ENCODE peak calls at places on chromosomes 16 and 17, in nine cellular contexts. L, U, M, W, Q, V, F, Y and A are unnamed samples.

GRCh38 chr17:40121191-40121885 is 433 bp upstream of the MSL1 start:
- DNase-seq in Y (no peak), U (peak), Q (peak), M (peak), F (no peak), L (peak), V (no peak), W (peak), A (no peak)

GRCh38 chr17:50037321-50038107 is 18.4 kb upstream of the ITGA3 start:
- DNase-seq in U (peak), V (peak), Q (no peak), L (peak), W (no peak), M (peak), Y (peak), F (no peak), A (no peak)

GRCh38 chr17:81125573-81126081 is 39.7 kb upstream of the PVALEF start:
- DNase-seq in L (no peak), U (no peak), F (no peak), W (no peak), M (no peak), Q (no peak), V (no peak), Y (no peak), A (no peak)

GRCh38 chr17:16444258-16444886 is 29.0 kb downstream of the TRPV2 start:
- DNase-seq in F (no peak), L (no peak), V (no peak), Y (peak), M (peak), W (no peak), U (no peak), Q (peak), A (no peak)

GRCh38 chr17:57363580-57363979 is 107.3 kb downstream of the MSI2 start:
- DNase-seq in Q (no peak), M (no peak), F (no peak), W (no peak), U (no peak), V (no peak), L (no peak), Y (no peak), A (no peak)

GRCh38 chr16:15053904-15054303 is 2.0 kb downstream of the NTAN1 start:
- DNase-seq in V (no peak), F (no peak), Y (no peak), Q (no peak), L (no peak), M (no peak), W (no peak), U (no peak), A (no peak)

GRCh38 chr17:17022011-17022800 is 20.1 kb upstream of the MPRIP start:
- DNase-seq in W (no peak), Y (no peak), M (no peak), V (no peak), L (no peak), Q (no peak), U (no peak), F (no peak), A (no peak)

GRCh38 chr17:45228985-45229517 is 7.4 kb downstream of the FMNL1 start:
- DNase-seq in F (no peak), W (peak), Y (peak), U (peak), V (peak), M (peak), Q (peak), L (peak), A (no peak)

GRCh38 chr17:40316571-40317344 is 7.8 kb downstream of the RARA start:
- DNase-seq in Y (peak), Q (no peak), M (peak), U (peak), W (no peak), V (peak), F (no peak), L (peak), A (no peak)

GRCh38 chr16:50313596-50314483 is 47.5 kb downstream of the ADCY7 start:
- DNase-seq in W (no peak), V (no peak), L (no peak), Q (no peak), M (peak), U (no peak), F (no peak), Y (peak), A (no peak)

GRCh38 chr17:17568772-17569195 is 22.7 kb downstream of the PEMT start:
- DNase-seq in M (peak), L (no peak), F (no peak), V (peak), Y (peak), U (peak), Q (peak), W (peak), A (no peak)

GRCh38 chr17:50468120-50469004 is at the start of gene CHAD:
- DNase-seq in M (peak), W (no peak), Q (no peak), Y (no peak), L (no peak), F (no peak), V (no peak), U (no peak), A (no peak)

GRCh38 chr17:732788-733720 is 658 bp downstream of the TLCD3A start:
- DNase-seq in U (peak), Q (peak), W (peak), Y (peak), M (peak), V (peak), L (no peak), F (no peak), A (no peak)

GRCh38 chr16:16004314-16004749 is 54.9 kb downstream of the ABCC1 start:
- DNase-seq in W (no peak), M (peak), V (peak), Y (peak), F (peak), Q (no peak), U (peak), L (no peak), A (no peak)

GRCh38 chr17:16952401-16952800 is 19.5 kb downstream of the TNFRSF13B start:
- DNase-seq in L (no peak), U (no peak), V (no peak), M (no peak), W (no peak), Y (no peak), F (no peak), Q (no peak), A (no peak)

GRCh38 chr16:70608516-70608915 is 37.8 kb upstream of the IL34 start:
- DNase-seq in L (no peak), Y (no peak), W (no peak), M (no peak), Q (no peak), F (no peak), V (peak), U (no peak), A (no peak)

GRCh38 chr16:72094266-72094610 is 591 bp downstream of the DHX38 start:
- DNase-seq in Q (no peak), L (no peak), M (no peak), F (no peak), U (no peak), V (no peak), W (peak), Y (no peak), A (no peak)

GRCh38 chr16:2897110-2897509 is 14.1 kb downstream of the FLYWCH2 start:
- DNase-seq in Q (peak), L (no peak), W (no peak), F (no peak), Y (peak), V (no peak), M (no peak), U (no peak), A (no peak)

GRCh38 chr17:66717680-66718079 is 117.2 kb upstream of the CACNG5 start:
- DNase-seq in F (no peak), L (no peak), Q (peak), V (no peak), M (no peak), W (no peak), U (no peak), Y (no peak), A (peak)

GRCh38 chr17:3888343-3889171 is 4.3 kb downstream of the CAMKK1 start:
- DNase-seq in Y (peak), W (no peak), F (no peak), Q (no peak), V (peak), M (peak), U (peak), L (peak), A (no peak)

GRCh38 chr17:32566303-32566702 is 79.5 kb downstream of the CDK5R1 start:
- DNase-seq in L (no peak), W (no peak), U (no peak), M (no peak), V (no peak), F (no peak), Q (no peak), Y (no peak), A (no peak)

GRCh38 chr17:61543786-61544415 is 47.1 kb downstream of the NACA2 start:
- DNase-seq in U (no peak), V (no peak), F (no peak), W (no peak), L (no peak), Q (no peak), Y (no peak), M (no peak), A (no peak)

GRCh38 chr16:53766304-53767016 is 62.5 kb downstream of the FTO start:
- DNase-seq in V (no peak), W (no peak), Q (no peak), L (no peak), M (peak), U (no peak), Y (peak), F (no peak), A (no peak)

DNA sequence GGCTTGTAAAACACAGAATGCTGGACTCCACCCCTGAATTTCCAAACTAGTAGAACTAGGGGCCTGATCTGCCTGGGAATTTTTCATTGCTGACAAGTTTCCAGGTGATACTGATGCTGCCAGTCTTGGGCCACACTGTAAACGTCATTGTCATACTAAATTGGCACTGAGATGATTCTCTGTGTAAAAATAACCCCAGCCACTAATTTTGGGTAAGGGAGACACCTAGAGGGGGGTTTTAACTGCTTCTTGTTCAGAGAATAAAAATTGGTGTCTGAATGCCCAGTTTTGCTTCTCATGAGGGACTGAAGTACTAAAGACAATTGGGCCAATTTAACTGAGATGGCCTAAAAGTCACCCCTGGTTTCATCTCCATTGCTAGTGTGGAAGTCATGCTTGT is 5.0 kb upstream of the CDH13 start:
- DNase-seq in Y (no peak), L (no peak), V (no peak), W (no peak), M (no peak), F (no peak), Q (no peak), U (no peak), A (no peak)
- TF ChIP-seq CTCF in Y (peak), L (no peak), V (no peak), W (no peak), M (peak), F (peak), Q (no peak), U (peak), A (peak)

DNA sequence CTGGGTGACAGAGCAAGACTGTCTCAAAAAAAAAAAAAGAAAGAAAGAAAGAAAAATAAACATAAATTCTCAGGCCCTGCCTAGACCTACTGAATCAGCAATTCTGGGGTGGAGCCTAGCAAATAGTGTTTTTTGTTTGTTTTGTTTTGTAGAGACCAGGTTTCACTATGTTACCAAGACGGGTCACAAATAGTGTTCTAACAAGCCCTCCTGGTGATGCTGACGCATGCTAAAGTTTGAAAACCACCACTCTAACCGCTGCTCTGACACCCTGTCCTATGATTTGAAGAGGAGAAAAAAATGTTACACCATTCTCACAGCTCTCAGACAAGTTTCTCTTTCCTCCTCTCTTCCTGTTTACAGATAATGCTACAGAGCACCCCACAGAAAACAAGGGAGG is 1.5 kb downstream of the MRPL10 start:
- DNase-seq in V (no peak), U (no peak), Q (no peak), Y (no peak), M (no peak), L (no peak), F (no peak), W (peak), A (no peak)
- H3K4me3 ChIP-seq in V (peak), U (no peak), Q (no peak), Y (no peak), M (no peak), L (no peak), F (no peak), W (peak), A (no peak)

GRCh38 chr17:63985387-63986140 is 12.6 kb upstream of the PRR29 start:
- DNase-seq in F (no peak), W (no peak), M (no peak), U (no peak), V (no peak), Q (no peak), Y (no peak), L (no peak), A (no peak)
- TF ChIP-seq CTCF in F (peak), W (no peak), M (no peak), U (no peak), V (no peak), Q (peak), Y (no peak), L (no peak), A (no peak)

GRCh38 chr17:39081851-39082250 is 69.6 kb downstream of the PLXDC1 start:
- DNase-seq in F (no peak), M (no peak), Y (no peak), V (no peak), W (no peak), U (no peak), Q (no peak), L (no peak), A (no peak)
- H3K4me3 ChIP-seq in F (no peak), M (no peak), Y (no peak), V (no peak), W (no peak), U (no peak), Q (no peak), L (no peak), A (no peak)

GRCh38 chr16:62036101-62036806 is at the start of gene CDH8:
- DNase-seq in F (no peak), M (no peak), W (no peak), Q (no peak), V (no peak), Y (no peak), L (no peak), U (no peak), A (no peak)

GRCh38 chr16:62038225-62038624 is 2.0 kb upstream of the CDH8 start:
- DNase-seq in U (no peak), Q (no peak), V (no peak), W (no peak), L (no peak), M (no peak), Y (no peak), F (no peak), A (no peak)

GRCh38 chr16:62038646-62039045 is 2.4 kb upstream of the CDH8 start:
- DNase-seq in V (no peak), Y (no peak), U (no peak), W (no peak), L (no peak), M (no peak), F (no peak), Q (no peak), A (no peak)

GRCh38 chr16:62036807-62037135 is 533 bp upstream of the CDH8 start:
- DNase-seq in F (no peak), M (no peak), U (no peak), Y (no peak), L (no peak), Q (no peak), V (no peak), W (no peak), A (no peak)

GRCh38 chr16:62041401-62041800 is 5.2 kb upstream of the CDH8 start:
- DNase-seq in F (no peak), M (peak), W (no peak), Y (peak), U (no peak), V (no peak), L (no peak), Q (peak), A (no peak)
- TF ChIP-seq CTCF in F (peak), M (peak), W (peak), Y (peak), U (no peak), V (peak), L (no peak), Q (peak), A (peak)

GRCh38 chr16:85124636-85125346 is 12.5 kb upstream of the CIBAR2 start:
- DNase-seq in W (no peak), F (no peak), V (no peak), Q (no peak), U (no peak), Y (peak), L (no peak), M (no peak), A (no peak)

GRCh38 chr16:85125570-85126382 is 13.5 kb upstream of the CIBAR2 start:
- DNase-seq in W (no peak), M (no peak), V (no peak), Q (no peak), F (no peak), Y (no peak), L (no peak), U (no peak), A (no peak)

GRCh38 chr16:85128079-85128837 is 16.0 kb upstream of the CIBAR2 start:
- DNase-seq in Q (no peak), Y (no peak), L (no peak), W (no peak), V (no peak), U (no peak), F (no peak), M (no peak), A (no peak)

GRCh38 chr16:85126383-85126730 is 14.1 kb upstream of the CIBAR2 start:
- DNase-seq in Y (no peak), F (no peak), M (no peak), W (no peak), V (no peak), L (no peak), Q (no peak), U (no peak), A (no peak)

GRCh38 chr16:85126731-85127662 is 14.7 kb upstream of the CIBAR2 start:
- DNase-seq in Y (peak), Q (no peak), F (peak), L (peak), M (peak), U (peak), W (no peak), V (no peak), A (peak)
- H3K4me3 ChIP-seq in Y (no peak), Q (no peak), F (no peak), L (no peak), M (no peak), U (no peak), W (no peak), V (no peak), A (peak)

GRCh38 chr17:2237960-2238359 is 65.6 kb downstream of the SMG6 start:
- DNase-seq in M (no peak), L (no peak), F (no peak), W (no peak), Q (no peak), V (no peak), U (no peak), Y (no peak), A (no peak)

GRCh38 chr17:2237521-2237921 is 66.1 kb downstream of the SMG6 start:
- DNase-seq in M (peak), V (no peak), L (peak), U (peak), Q (no peak), Y (peak), F (no peak), W (no peak), A (no peak)

GRCh38 chr17:2238432-2239169 is 65.0 kb downstream of the SMG6 start:
- DNase-seq in L (peak), F (no peak), V (no peak), U (no peak), Q (peak), W (peak), M (no peak), Y (no peak), A (no peak)

GRCh38 chr17:2233441-2233947 is 70.1 kb downstream of the SMG6 start:
- DNase-seq in L (no peak), F (peak), Q (no peak), U (peak), V (no peak), Y (peak), M (peak), W (no peak), A (no peak)

DNA sequence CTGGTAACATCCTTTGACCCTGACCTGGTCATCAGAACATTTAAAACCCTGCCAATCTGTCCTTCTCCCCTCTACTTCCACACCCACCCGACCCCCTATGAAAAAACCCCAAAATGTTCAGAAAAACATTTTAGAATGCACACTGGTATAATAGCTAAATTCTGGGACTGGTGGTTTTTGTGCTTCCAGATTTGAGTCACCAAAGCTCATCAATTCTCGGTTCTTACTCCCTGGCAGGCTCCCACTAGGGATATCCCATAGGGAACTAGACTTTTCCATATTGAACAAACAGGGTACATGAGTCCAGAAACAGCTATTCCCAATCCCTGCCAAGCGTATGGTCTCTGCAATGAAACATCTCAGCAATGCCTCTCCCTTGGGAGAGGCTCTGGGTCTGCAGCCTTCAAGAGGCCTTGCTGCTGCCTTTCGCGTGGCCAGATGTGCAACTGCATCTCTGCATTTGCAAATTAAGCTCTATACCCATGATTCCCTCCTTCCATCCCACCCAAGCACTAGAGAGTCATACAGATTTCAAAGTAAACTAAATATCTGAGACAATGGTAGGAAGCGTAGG is 67.7 kb downstream of the SMG6 start:
- DNase-seq in Q (no peak), Y (peak), F (no peak), W (no peak), L (peak), U (peak), M (peak), V (no peak), A (no peak)
- TF ChIP-seq CTCF in Q (no peak), Y (peak), F (no peak), W (no peak), L (no peak), U (no peak), M (no peak), V (no peak), A (no peak)

GRCh38 chr17:7380321-7380720 is 568 bp upstream of the TNK1 start:
- DNase-seq in L (no peak), V (no peak), U (peak), F (peak), M (peak), W (no peak), Q (no peak), Y (no peak), A (no peak)
- H3K4me3 ChIP-seq in L (peak), V (peak), U (peak), F (peak), M (no peak), W (no peak), Q (no peak), Y (no peak), A (peak)

GRCh38 chr16:84360170-84360569 is 8.2 kb upstream of the ATP2C2 start:
- DNase-seq in M (no peak), F (no peak), Q (no peak), W (no peak), L (no peak), Y (no peak), U (no peak), V (no peak), A (no peak)

GRCh38 chr16:84362410-84362809 is 5.9 kb upstream of the ATP2C2 start:
- DNase-seq in F (no peak), M (no peak), Y (no peak), W (no peak), L (no peak), U (no peak), V (peak), Q (no peak), A (no peak)

GRCh38 chr16:84359326-84359725 is 9.0 kb upstream of the ATP2C2 start:
- DNase-seq in Y (no peak), U (no peak), M (no peak), F (no peak), V (no peak), L (no peak), W (no peak), Q (no peak), A (no peak)

GRCh38 chr16:84360748-84361147 is 7.6 kb upstream of the ATP2C2 start:
- DNase-seq in W (no peak), U (no peak), F (no peak), L (no peak), V (no peak), M (no peak), Y (no peak), Q (no peak), A (no peak)

GRCh38 chr16:84361546-84361945 is 6.8 kb upstream of the ATP2C2 start:
- DNase-seq in U (no peak), M (no peak), W (no peak), Q (no peak), F (no peak), L (no peak), Y (no peak), V (no peak), A (peak)
- TF ChIP-seq CTCF in U (no peak), M (no peak), W (no peak), Q (no peak), F (no peak), L (no peak), Y (no peak), V (no peak), A (no peak)